ENCODE peak calls at places on chromosomes 2 and 18, in seven cellular contexts. F, W, E, Y, B, P and H are unnamed samples.

GRCh38 chr2:207487650-207488315 is 42.0 kb upstream of the CREB1 start:
- DNase-seq in F (peak), W (no peak), E (no peak), Y (no peak), B (no peak), P (peak), H (peak)

GRCh38 chr2:121018136-121019057 is 266.6 kb downstream of the TFCP2L1 start:
- DNase-seq in F (no peak), W (no peak), E (peak), Y (no peak), B (no peak), P (peak), H (no peak)

GRCh38 chr18:80143876-80144275 is 34.8 kb downstream of the ADNP2 start:
- DNase-seq in F (peak), W (peak), E (no peak), Y (no peak), B (no peak), P (peak), H (peak)

GRCh38 chr2:207836526-207837133 is 66.9 kb upstream of the FZD5 start:
- DNase-seq in F (no peak), W (no peak), E (peak), Y (peak), B (no peak), P (no peak), H (peak)

GRCh38 chr2:62462211-62462610 is 43.8 kb downstream of the TMEM17 start:
- DNase-seq in F (no peak), W (no peak), E (no peak), Y (no peak), B (no peak), P (no peak), H (no peak)

GRCh38 chr2:213336253-213336770 is 52.0 kb downstream of the SPAG16 start:
- DNase-seq in F (no peak), W (no peak), E (no peak), Y (no peak), B (no peak), P (no peak), H (no peak)

GRCh38 chr18:13380671-13381070 is 162.1 kb downstream of the LDLRAD4 start:
- DNase-seq in F (no peak), W (no peak), E (no peak), Y (no peak), B (no peak), P (no peak), H (no peak)

GRCh38 chr18:67788784-67789545 is 272.4 kb upstream of the DSEL start:
- DNase-seq in F (no peak), W (no peak), E (no peak), Y (no peak), B (no peak), P (peak), H (no peak)

GRCh38 chr18:23479829-23480505 is 23.3 kb upstream of the RMC1 start:
- DNase-seq in F (no peak), W (no peak), E (no peak), Y (no peak), B (no peak), P (no peak), H (no peak)

GRCh38 chr2:61016392-61017002 is 1.0 kb upstream of the PEX13 start:
- DNase-seq in F (peak), W (peak), E (no peak), Y (no peak), B (no peak), P (no peak), H (peak)

GRCh38 chr2:99692785-99693184 is 203.0 kb upstream of the REV1 start:
- DNase-seq in F (no peak), W (no peak), E (no peak), Y (no peak), B (no peak), P (no peak), H (no peak)

GRCh38 chr2:211816739-211817138 is 721.9 kb downstream of the ERBB4 start:
- DNase-seq in F (no peak), W (no peak), E (no peak), Y (no peak), B (no peak), P (no peak), H (peak)

GRCh38 chr18:9469700-9470099 is 5.6 kb upstream of the RALBP1 start:
- DNase-seq in F (peak), W (peak), E (no peak), Y (no peak), B (no peak), P (no peak), H (no peak)

GRCh38 chr2:124985210-124985760 is 960.2 kb downstream of the CNTNAP5 start:
- DNase-seq in F (peak), W (no peak), E (no peak), Y (no peak), B (no peak), P (no peak), H (no peak)

GRCh38 chr2:138707424-138708074 is 72.6 kb downstream of the NXPH2 start:
- DNase-seq in F (peak), W (no peak), E (no peak), Y (no peak), B (no peak), P (peak), H (peak)

GRCh38 chr2:241087420-241088268 is 14.4 kb downstream of the MTERF4 start:
- DNase-seq in F (no peak), W (no peak), E (no peak), Y (no peak), B (peak), P (no peak), H (no peak)

GRCh38 chr2:84388133-84388532 is 70.9 kb downstream of the SUCLG1 start:
- DNase-seq in F (no peak), W (no peak), E (no peak), Y (no peak), B (no peak), P (peak), H (peak)

GRCh38 chr2:38435775-38436174 is 58.7 kb upstream of the ATL2 start:
- DNase-seq in F (no peak), W (no peak), E (no peak), Y (no peak), B (no peak), P (no peak), H (no peak)

GRCh38 chr2:9473308-9473984 is 905 bp upstream of the IAH1 start:
- DNase-seq in F (no peak), W (no peak), E (no peak), Y (peak), B (no peak), P (no peak), H (no peak)
- H3K9ac ChIP-seq in F (no peak), W (no peak), E (no peak), Y (peak), B (peak), P (no peak), H (peak)

GRCh38 chr2:45571940-45572339 is 39.1 kb downstream of the SRBD1 start:
- DNase-seq in F (no peak), W (no peak), E (no peak), Y (no peak), B (no peak), P (no peak), H (no peak)
- H3K9ac ChIP-seq in F (no peak), W (no peak), E (no peak), Y (no peak), B (no peak), P (no peak), H (no peak)

DNA sequence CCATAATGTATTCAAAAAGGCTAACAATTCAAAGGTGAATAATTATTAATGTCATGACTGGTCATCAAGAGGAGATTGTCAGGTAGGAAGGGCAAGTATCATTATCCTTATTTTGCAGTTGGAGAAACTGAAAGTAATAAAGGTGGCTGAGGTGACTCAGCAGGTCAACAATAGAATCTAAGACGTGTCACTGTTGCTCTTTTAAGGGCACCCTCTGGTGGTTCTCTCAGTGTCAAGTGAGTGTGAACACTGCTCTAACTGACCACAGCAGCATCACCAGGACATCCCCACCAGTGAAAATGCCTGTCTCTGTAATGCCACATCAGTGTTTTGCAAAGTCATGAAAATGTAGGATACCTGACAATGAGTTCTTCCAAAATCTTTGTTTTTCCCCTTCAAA is 69.7 kb downstream of the DCC start:
- DNase-seq in F (peak), W (no peak), E (no peak), Y (no peak), B (peak), P (no peak), H (no peak)
- H3K9ac ChIP-seq in F (no peak), W (no peak), E (no peak), Y (no peak), B (no peak), P (no peak), H (no peak)

GRCh38 chr2:71647346-71647745 is 194.0 kb downstream of the DYSF start:
- DNase-seq in F (no peak), W (no peak), E (no peak), Y (no peak), B (no peak), P (no peak), H (no peak)

GRCh38 chr2:71640459-71640858 is 187.1 kb downstream of the DYSF start:
- DNase-seq in F (no peak), W (no peak), E (no peak), Y (no peak), B (no peak), P (no peak), H (no peak)

GRCh38 chr2:71639735-71640134 is 186.4 kb downstream of the DYSF start:
- DNase-seq in F (no peak), W (no peak), E (no peak), Y (no peak), B (no peak), P (no peak), H (no peak)

GRCh38 chr2:71646028-71646427 is 192.7 kb downstream of the DYSF start:
- DNase-seq in F (peak), W (no peak), E (no peak), Y (no peak), B (no peak), P (peak), H (peak)

DNA sequence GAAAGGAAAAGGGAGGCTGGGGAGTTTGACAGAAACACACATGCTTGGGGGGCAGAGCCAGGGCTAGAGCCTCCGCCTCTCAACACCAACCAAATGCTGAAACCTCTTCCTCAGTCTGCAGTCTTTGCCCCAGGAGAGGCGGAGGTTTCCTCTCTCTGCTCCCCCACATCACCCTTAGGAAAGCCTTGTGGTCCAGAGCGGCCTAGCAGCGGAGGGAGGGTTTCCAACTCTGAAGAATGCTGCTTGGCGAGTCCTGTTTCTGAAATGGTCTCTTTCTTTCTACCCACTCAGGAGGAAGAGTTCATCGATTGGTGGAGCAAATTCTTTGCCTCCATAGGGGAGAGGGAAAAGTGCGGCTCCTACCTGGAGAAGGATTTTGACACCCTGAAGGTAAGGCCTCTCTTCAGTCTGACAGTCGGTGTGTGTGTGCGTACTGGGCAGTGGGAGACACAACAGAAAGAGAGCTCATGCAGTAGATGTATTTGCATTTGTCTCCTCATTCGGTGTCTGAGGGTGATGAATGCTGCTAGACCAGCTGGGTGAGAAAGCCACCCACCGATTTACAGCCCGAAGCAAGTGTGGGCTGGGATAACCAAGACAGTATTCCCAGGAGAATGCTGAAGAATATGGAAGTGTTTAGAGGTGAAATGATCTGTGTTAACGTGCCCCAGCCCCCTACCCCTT is 190.5 kb downstream of the DYSF start:
- DNase-seq in F (no peak), W (no peak), E (no peak), Y (no peak), B (no peak), P (no peak), H (no peak)
- H3K9ac ChIP-seq in F (no peak), W (no peak), E (no peak), Y (no peak), B (no peak), P (no peak), H (no peak)

GRCh38 chr2:165791811-165792454 is 2.1 kb downstream of the GALNT3 start:
- DNase-seq in F (peak), W (no peak), E (no peak), Y (no peak), B (no peak), P (peak), H (peak)

GRCh38 chr2:165794520-165794882 is 454 bp upstream of the GALNT3 start:
- DNase-seq in F (peak), W (no peak), E (peak), Y (peak), B (peak), P (peak), H (peak)

GRCh38 chr2:165795011-165795410 is 964 bp upstream of the GALNT3 start:
- DNase-seq in F (peak), W (no peak), E (no peak), Y (peak), B (no peak), P (peak), H (peak)

GRCh38 chr2:165793161-165793778 is 777 bp downstream of the GALNT3 start:
- DNase-seq in F (peak), W (no peak), E (peak), Y (peak), B (no peak), P (no peak), H (peak)

GRCh38 chr2:165793779-165794519 is at the start of gene GALNT3:
- DNase-seq in F (peak), W (no peak), E (peak), Y (peak), B (no peak), P (no peak), H (peak)
- H3K9ac ChIP-seq in F (peak), W (no peak), E (peak), Y (peak), B (no peak), P (no peak), H (no peak)

GRCh38 chr18:21241224-21242131 is 554 bp upstream of the GREB1L start:
- DNase-seq in F (no peak), W (no peak), E (peak), Y (peak), B (no peak), P (no peak), H (peak)
- H3K9ac ChIP-seq in F (no peak), W (no peak), E (peak), Y (no peak), B (no peak), P (no peak), H (peak)